ENCODE peak calls at places on chromosomes 5 and 9, in nine cellular contexts. Z, E, L, Q, Y, M, K, N and W are unnamed samples.

GRCh38 chr9:108474356-108474755 is 381.4 kb downstream of the ACTL7B start:
- DNase-seq in Z (peak), E (no peak), L (no peak), Q (no peak), Y (no peak), M (no peak), K (no peak), N (no peak), W (no peak)

GRCh38 chr5:17381926-17382325 is 116.1 kb upstream of the TAF11L2 start:
- DNase-seq in Z (no peak), E (no peak), L (peak), Q (no peak), Y (no peak), M (no peak), K (no peak), N (no peak), W (no peak)

GRCh38 chr9:79568337-79569084 is 3.3 kb upstream of the TLE4 start:
- DNase-seq in Z (no peak), E (no peak), L (no peak), Q (no peak), Y (no peak), M (no peak), K (no peak), N (no peak), W (peak)

GRCh38 chr5:172840778-172841154 is 6.7 kb downstream of the ERGIC1 start:
- DNase-seq in Z (no peak), E (no peak), L (no peak), Q (no peak), Y (no peak), M (no peak), K (no peak), N (no peak), W (no peak)

GRCh38 chr5:55668356-55668755 is 43.8 kb downstream of the SLC38A9 start:
- DNase-seq in Z (peak), E (no peak), L (no peak), Q (no peak), Y (no peak), M (no peak), K (peak), N (peak), W (no peak)

GRCh38 chr9:69674112-69674511 is 1.9 kb upstream of the APBA1 start:
- DNase-seq in Z (no peak), E (no peak), L (no peak), Q (no peak), Y (no peak), M (no peak), K (no peak), N (no peak), W (no peak)

GRCh38 chr9:14027114-14027812 is 286.7 kb downstream of the NFIB start:
- DNase-seq in Z (peak), E (no peak), L (no peak), Q (no peak), Y (no peak), M (no peak), K (no peak), N (no peak), W (no peak)

GRCh38 chr5:55625603-55625875 is 86.6 kb downstream of the SLC38A9 start:
- DNase-seq in Z (no peak), E (no peak), L (no peak), Q (no peak), Y (no peak), M (no peak), K (no peak), N (no peak), W (no peak)